ENCODE peak calls at places on chromosome 4, in six cellular contexts. T is NCI-H1694, K is left cardiac atrium, C is mucosa of descending colon, R is MCF 10A, V is NCI-H2029 treated with DMSO at 0.1 percent for 48 hours. M is an unnamed sample.
A peak's percentile ranks its signal among the peaks of the same experiment; 100 is the strongest.

GRCh38 chr4:150251752-150252190 is 173.5 kb downstream of the DCLK2 start:
- DNase-seq in R (no peak), C (no peak), K (no peak), T (no peak), V (no peak), M (peak; percentile 26)

GRCh38 chr4:138897818-138898226 is 117.8 kb upstream of the NOCT start:
- DNase-seq in V (no peak), K (no peak), R (peak; percentile 50), C (no peak), T (no peak), M (peak; percentile 82)

GRCh38 chr4:27084685-27085356 is 224.2 kb downstream of the STIM2 start:
- DNase-seq in R (no peak), T (no peak), K (peak; percentile 28), V (no peak), C (peak; percentile 24), M (peak; percentile 81)

GRCh38 chr4:21476753-21477152 is 471.8 kb downstream of the KCNIP4 start:
- DNase-seq in K (no peak), C (peak; percentile 3), T (no peak), R (peak; percentile 63), V (no peak), M (peak; percentile 20)

GRCh38 chr4:85489273-85489672 is 14.3 kb downstream of the ARHGAP24 start:
- DNase-seq in T (no peak), K (no peak), R (peak; percentile 58), V (no peak), C (no peak), M (peak; percentile 25)

GRCh38 chr4:157961591-157961990 is 211.2 kb downstream of the GASK1B start:
- DNase-seq in K (no peak), T (no peak), R (peak; percentile 7), V (no peak), C (no peak), M (no peak)

GRCh38 chr4:6087669-6088068 is 69.4 kb upstream of the C4orf50 start:
- DNase-seq in R (peak; percentile 55), V (peak; percentile 42), K (peak; percentile 36), C (no peak), T (peak; percentile 64), M (peak; percentile 90)

GRCh38 chr4:126890383-126890782 is 742.4 kb upstream of the INTU start:
- DNase-seq in T (no peak), K (no peak), C (no peak), V (no peak), R (no peak), M (no peak)

GRCh38 chr4:57640391-57641100 is 530.4 kb upstream of the IGFBP7 start:
- DNase-seq in T (no peak), V (no peak), C (peak; percentile 28), K (no peak), R (no peak), M (no peak)

GRCh38 chr4:165288639-165289428 is 38.6 kb upstream of the MSMO1 start:
- DNase-seq in R (peak; percentile 69), C (no peak), K (no peak), V (no peak), T (no peak), M (no peak)

GRCh38 chr4:1871471-1872021 is 353 bp downstream of the NSD2 start:
- DNase-seq in C (no peak), T (no peak), V (no peak), R (no peak), K (peak; percentile 35), M (peak; percentile 89)

GRCh38 chr4:5412296-5412695 is 296.1 kb downstream of the EVC2 start:
- DNase-seq in C (no peak), V (no peak), T (no peak), R (no peak), K (no peak), M (no peak)

GRCh38 chr4:165328708-165329107 is 1.2 kb downstream of the MSMO1 start:
- DNase-seq in T (no peak), K (no peak), R (peak; percentile 32), V (no peak), C (peak; percentile 23), M (peak; percentile 16)

GRCh38 chr4:72467633-72468032 is 101.4 kb downstream of the ADAMTS3 start:
- DNase-seq in V (no peak), C (no peak), T (no peak), R (no peak), K (no peak), M (no peak)

GRCh38 chr4:168511780-168512467 is 15.1 kb downstream of the PALLD start:
- DNase-seq in R (no peak), T (no peak), V (no peak), K (no peak), C (no peak), M (no peak)

M was measured in DMS53.